ENCODE peak calls at places on chromosome 13, in six cellular contexts. J, P, I, O, D and Q are unnamed samples.

GRCh38 chr13:78881054-78881453 is 222.1 kb upstream of the OBI1 start:
- DNase-seq in D (no peak), O (no peak), I (no peak), J (no peak), P (no peak), Q (no peak)

GRCh38 chr13:106186366-106187030 is 349.0 kb downstream of the EFNB2 start:
- DNase-seq in J (peak; percentile 91), I (no peak), D (no peak), P (no peak), O (no peak), Q (peak; percentile 63)

GRCh38 chr13:101917833-101918755 is 465.6 kb downstream of the ITGBL1 start:
- DNase-seq in D (no peak), P (no peak), J (no peak), I (peak; percentile 20), O (no peak), Q (no peak)

GRCh38 chr13:25911020-25911419 is 140.8 kb downstream of the SHISA2 start:
- DNase-seq in P (no peak), I (no peak), O (no peak), D (no peak), J (no peak), Q (no peak)

GRCh38 chr13:109436841-109437240 is 349.5 kb downstream of the IRS2 start:
- DNase-seq in I (no peak), J (no peak), P (no peak), D (no peak), O (no peak), Q (no peak)

GRCh38 chr13:23450340-23451046 is 17.0 kb upstream of the SACS start:
- DNase-seq in O (no peak), J (no peak), P (no peak), I (no peak), D (no peak), Q (no peak)

GRCh38 chr13:36323951-36324566 is 22.1 kb downstream of the SPART start:
- DNase-seq in D (no peak), P (no peak), O (no peak), I (no peak), J (peak; percentile 53), Q (peak; percentile 9)

GRCh38 chr13:110640591-110641029 is 25.3 kb downstream of the NAXD start:
- DNase-seq in J (peak; percentile 53), O (no peak), I (no peak), D (peak; percentile 56), P (no peak), Q (no peak)

GRCh38 chr13:32391101-32391620 is 36.8 kb downstream of the N4BP2L1 start:
- DNase-seq in D (no peak), P (no peak), J (no peak), O (no peak), I (no peak), Q (no peak)

GRCh38 chr13:23695711-23696512 is 125.7 kb downstream of the TNFRSF19 start:
- DNase-seq in I (no peak), J (no peak), P (peak; percentile 52), D (peak; percentile 37), O (no peak), Q (peak; percentile 50)

GRCh38 chr13:95524270-95524901 is 28.1 kb upstream of the CLDN10 start:
- DNase-seq in I (no peak), J (no peak), P (no peak), O (no peak), D (no peak), Q (no peak)

GRCh38 chr13:94387047-94387446 is 92.4 kb downstream of the DCT start:
- DNase-seq in J (no peak), D (no peak), O (no peak), I (no peak), P (no peak), Q (no peak)

GRCh38 chr13:72648513-72649065 is 78.8 kb downstream of the MZT1 start:
- DNase-seq in J (no peak), P (no peak), O (no peak), D (no peak), I (no peak), Q (peak; percentile 5)

GRCh38 chr13:53160211-53160610 is 131.6 kb downstream of the OLFM4 start:
- DNase-seq in P (no peak), O (no peak), D (no peak), I (no peak), J (no peak), Q (no peak)

GRCh38 chr13:101875717-101876393 is 423.4 kb downstream of the ITGBL1 start:
- DNase-seq in J (peak; percentile 88), D (no peak), P (no peak), I (peak; percentile 14), O (no peak), Q (peak; percentile 0)

GRCh38 chr13:105587786-105588185 is 947.7 kb downstream of the EFNB2 start:
- DNase-seq in O (no peak), I (no peak), P (no peak), J (peak; percentile 67), D (no peak), Q (no peak)

GRCh38 chr13:59659981-59660380 is 503.7 kb downstream of the DIAPH3 start:
- DNase-seq in I (no peak), D (no peak), J (no peak), P (no peak), O (no peak), Q (no peak)

GRCh38 chr13:82822935-82823334 is 1059.3 kb downstream of the SLITRK1 start:
- DNase-seq in J (no peak), O (no peak), P (no peak), I (no peak), D (no peak), Q (no peak)

GRCh38 chr13:37369618-37370017 is 228.9 kb downstream of the POSTN start:
- DNase-seq in J (peak; percentile 53), D (no peak), I (no peak), P (no peak), O (no peak), Q (no peak)

GRCh38 chr13:79525458-79525857 is 44.5 kb downstream of the NDFIP2 start:
- DNase-seq in D (no peak), I (no peak), P (no peak), J (no peak), O (no peak), Q (no peak)

GRCh38 chr13:48976677-48977625 is 1.2 kb downstream of the FNDC3A start:
- DNase-seq in J (peak; percentile 39), I (peak; percentile 94), D (no peak), P (no peak), O (peak; percentile 60), Q (peak; percentile 93)

GRCh38 chr13:22111152-22111783 is 440.4 kb downstream of the FGF9 start:
- DNase-seq in O (no peak), D (no peak), I (no peak), J (no peak), P (no peak), Q (no peak)

GRCh38 chr13:99980201-99981114 is 1.1 kb upstream of the ZIC2 start:
- DNase-seq in D (no peak), O (peak; percentile 57), P (peak; percentile 65), I (peak; percentile 73), J (peak; percentile 38), Q (peak; percentile 44)

GRCh38 chr13:33862006-33862405 is 44.1 kb downstream of the RFC3 start:
- DNase-seq in O (no peak), D (no peak), J (no peak), P (no peak), I (no peak), Q (no peak)

GRCh38 chr13:24159362-24159761 is 1.2 kb upstream of the SPATA13 start:
- DNase-seq in O (no peak), J (no peak), I (no peak), P (no peak), D (no peak), Q (no peak)

GRCh38 chr13:94209110-94209509 is 270.4 kb downstream of the DCT start:
- DNase-seq in D (no peak), J (no peak), I (no peak), O (no peak), P (no peak), Q (no peak)

GRCh38 chr13:90700340-90700739 is 647.1 kb upstream of the MIR17HG start:
- DNase-seq in J (no peak), P (no peak), O (no peak), I (no peak), D (no peak), Q (no peak)

GRCh38 chr13:35475131-35475959 is 1.1 kb downstream of the MAB21L1 start:
- DNase-seq in J (peak; percentile 26), P (no peak), D (peak; percentile 31), I (no peak), O (no peak), Q (peak; percentile 8)

GRCh38 chr13:51675877-51676276 is 91.6 kb downstream of the WDFY2 start:
- DNase-seq in I (no peak), O (no peak), J (no peak), P (no peak), D (no peak), Q (no peak)

GRCh38 chr13:113148407-113148806 is 10.0 kb upstream of the PROZ start:
- DNase-seq in J (no peak), D (no peak), I (no peak), P (no peak), O (peak; percentile 47), Q (no peak)

GRCh38 chr13:113145911-113146598 is 12.4 kb upstream of the PROZ start:
- DNase-seq in D (no peak), I (no peak), J (no peak), P (no peak), O (peak; percentile 13), Q (no peak)

GRCh38 chr13:113147206-113147605 is 11.2 kb upstream of the PROZ start:
- DNase-seq in P (no peak), J (no peak), I (no peak), D (no peak), O (peak; percentile 16), Q (no peak)

GRCh38 chr13:113145496-113145895 is 13.0 kb upstream of the PROZ start:
- DNase-seq in I (no peak), O (peak; percentile 21), P (no peak), D (no peak), J (no peak), Q (no peak)

GRCh38 chr13:113146750-113147149 is 11.7 kb upstream of the PROZ start:
- DNase-seq in P (no peak), I (no peak), D (no peak), J (no peak), O (peak; percentile 48), Q (no peak)
- H3K27me3 ChIP-seq in P (no peaks in the 10 kb centered on the region), I (no peaks in the 10 kb centered on the region), D (no peaks in the 10 kb centered on the region), J (no peaks in the 10 kb centered on the region), O (no peaks in the 10 kb centered on the region), Q (no peaks in the 10 kb centered on the region)

GRCh38 chr13:75792526-75793187 is 156.5 kb downstream of the LMO7 start:
- DNase-seq in D (no peak), P (no peak), O (no peak), I (peak; percentile 42), J (peak; percentile 56), Q (peak; percentile 81)
- H3K4me1 ChIP-seq in D (peaks cover 15% of the 10 kb centered on the region), P (no peaks in the 10 kb centered on the region), O (peaks cover 38% of the 10 kb centered on the region), I (peaks cover 38% of the 10 kb centered on the region), J (peaks cover 17% of the 10 kb centered on the region), Q (peaks cover 18% of the 10 kb centered on the region)

GRCh38 chr13:30904043-30904442 is 2.0 kb upstream of the MEDAG start:
- DNase-seq in J (no peak), O (no peak), P (no peak), I (no peak), D (no peak), Q (no peak)
- H3K27me3 ChIP-seq in J (no peaks in the 10 kb centered on the region), O (no peaks in the 10 kb centered on the region), P (peaks cover 13% of the 10 kb centered on the region), I (no peaks in the 10 kb centered on the region), D (peaks cover 2% of the 10 kb centered on the region), Q (peaks cover 5% of the 10 kb centered on the region)

DNA sequence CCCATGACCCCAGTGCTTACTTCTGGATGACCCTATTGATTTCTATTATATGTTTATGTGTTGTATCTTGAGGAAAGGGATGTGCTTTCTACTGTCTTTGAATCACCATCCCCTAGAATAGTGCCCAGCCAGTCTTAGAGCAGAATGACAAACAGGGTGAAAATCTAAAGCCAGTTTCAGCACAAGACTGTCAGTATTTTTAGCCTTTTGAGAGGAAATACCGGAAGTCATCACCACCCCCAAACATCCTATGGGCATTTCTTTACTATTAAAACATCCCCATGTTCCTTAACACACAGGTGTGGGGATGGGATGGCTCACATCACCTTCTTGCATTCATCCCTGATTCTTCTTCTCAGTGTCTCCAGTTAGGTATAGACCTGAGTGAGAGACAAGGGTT is 52.1 kb upstream of the UBE2L5 start:
- DNase-seq in D (no peak), O (no peak), P (no peak), J (no peak), I (no peak), Q (no peak)
- H3K4me1 ChIP-seq in D (no peaks in the 10 kb centered on the region), O (no peaks in the 10 kb centered on the region), P (peaks cover 61% of the 10 kb centered on the region), J (peaks cover 3% of the 10 kb centered on the region), I (peaks cover 8% of the 10 kb centered on the region), Q (no peaks in the 10 kb centered on the region)